ENCODE peak calls at places on chromosomes 7 and 10, in five cellular contexts. O is bronchial epithelial cell, P is DMS79, Q is NCI-H2227 treated with DMSO at 0.1 percent for 48 hours, N is NCI-H2081. V is an unnamed sample.

GRCh38 chr7:151428393-151429231 is 11.3 kb downstream of the CRYGN start:
- DNase-seq in O (no peak), P (no peak), Q (peak), N (no peak), V (peak)

GRCh38 chr7:134941185-134941900 is 45.0 kb upstream of the AGBL3 start:
- DNase-seq in O (peak), P (no peak), Q (no peak), N (no peak), V (peak)

GRCh38 chr10:79162861-79163662 is 94.3 kb downstream of the ZMIZ1 start:
- DNase-seq in O (peak), P (no peak), Q (no peak), N (no peak), V (no peak)

GRCh38 chr10:12735843-12736462 is 265.6 kb downstream of the CCDC3 start:
- DNase-seq in O (no peak), P (no peak), Q (no peak), N (no peak), V (no peak)

GRCh38 chr7:16850772-16851466 is 30.9 kb downstream of the AGR3 start:
- DNase-seq in O (no peak), P (no peak), Q (no peak), N (no peak), V (no peak)

GRCh38 chr10:70132098-70133029 is at the start of gene AIFM2:
- DNase-seq in O (peak), P (no peak), Q (no peak), N (peak), V (peak)

GRCh38 chr7:21542891-21543527 is at the start of gene DNAH11:
- DNase-seq in O (peak), P (no peak), Q (peak), N (peak), V (peak)

GRCh38 chr7:129741743-129742213 is 130.3 kb downstream of the NRF1 start:
- DNase-seq in O (no peak), P (peak), Q (peak), N (peak), V (peak)

GRCh38 chr7:83365746-83366145 is 203.1 kb upstream of the PCLO start:
- DNase-seq in O (no peak), P (no peak), Q (peak), N (no peak), V (no peak)

GRCh38 chr10:71638087-71638576 is 81.4 kb downstream of the C10orf105 start:
- DNase-seq in O (no peak), P (no peak), Q (no peak), N (no peak), V (peak)

V was measured in hepatocyte.